ENCODE peak calls at places on chromosomes 7 and 10, in eight cellular contexts. P is GM23248, D is SK-N-SH, F is neural progenitor cell, C is astrocyte, T is PC-9, K is IMR-90, N is hepatocyte. I is an unnamed sample.
A peak's percentile ranks its signal among the peaks of the same experiment; 100 is the strongest.

GRCh38 chr7:107982918-107983389 is 20.0 kb downstream of the LAMB1 start:
- DNase-seq in P (peak; percentile 33), D (no peak), F (no peak), C (peak; percentile 62), T (no peak), K (peak; percentile 57), N (peak; percentile 39), I (no peak)

GRCh38 chr7:85104432-85105205 is 82.2 kb downstream of the SEMA3D start:
- DNase-seq in P (peak; percentile 65), D (no peak), F (no peak), C (no peak), T (no peak), K (peak; percentile 33), N (no peak), I (no peak)

GRCh38 chr10:62019685-62020361 is 118.3 kb downstream of the ARID5B start:
- DNase-seq in P (peak; percentile 74), D (no peak), F (no peak), C (no peak), T (no peak), K (no peak), N (no peak), I (no peak)

GRCh38 chr7:114663502-114663901 is 248.9 kb downstream of the FOXP2 start:
- DNase-seq in P (peak; percentile 42), D (no peak), F (peak; percentile 34), C (peak; percentile 3), T (no peak), K (peak; percentile 34), N (peak; percentile 31), I (no peak)

GRCh38 chr10:43856299-43856698 is 207.6 kb upstream of the ZNF32 start:
- DNase-seq in P (no peak), D (no peak), F (no peak), C (no peak), T (no peak), K (no peak), N (no peak), I (no peak)

GRCh38 chr7:38630720-38631673 is at the start of gene AMPH:
- DNase-seq in P (peak; percentile 80), D (peak; percentile 74), F (peak; percentile 92), C (peak; percentile 51), T (no peak), K (peak; percentile 40), N (peak; percentile 57), I (peak; percentile 92)

GRCh38 chr7:106643189-106643588 is 17.8 kb downstream of the CCDC71L start:
- DNase-seq in P (no peak), D (no peak), F (no peak), C (no peak), T (no peak), K (no peak), N (no peak), I (no peak)

GRCh38 chr7:82443044-82443800 is at the start of gene CACNA2D1:
- DNase-seq in P (peak; percentile 72), D (peak; percentile 86), F (peak; percentile 83), C (no peak), T (no peak), K (no peak), N (peak; percentile 46), I (peak; percentile 54)

GRCh38 chr10:110872145-110872983 is 636 bp downstream of the PDCD4 start:
- DNase-seq in P (peak; percentile 89), D (peak; percentile 86), F (peak; percentile 93), C (peak; percentile 77), T (no peak), K (peak; percentile 81), N (peak; percentile 90), I (peak; percentile 83)

GRCh38 chr7:128833148-128833938 is 3.1 kb downstream of the FLNC start:
- DNase-seq in P (peak; percentile 95), D (peak; percentile 60), F (peak; percentile 69), C (peak; percentile 93), T (no peak), K (peak; percentile 88), N (peak; percentile 71), I (peak; percentile 64)

GRCh38 chr10:30581779-30582380 is 47.7 kb downstream of the LYZL2 start:
- DNase-seq in P (peak; percentile 61), D (peak; percentile 68), F (peak; percentile 52), C (peak; percentile 8), T (no peak), K (peak; percentile 54), N (peak; percentile 51), I (peak; percentile 39)

GRCh38 chr7:32680259-32681173 is 185.2 kb downstream of the AVL9 start:
- DNase-seq in P (peak; percentile 29), D (no peak), F (no peak), C (peak; percentile 86), T (peak; percentile 99), K (peak; percentile 80), N (peak; percentile 12), I (peak; percentile 71)

GRCh38 chr7:10708447-10708846 is 265.2 kb upstream of the PHF14 start:
- DNase-seq in P (no peak), D (peak; percentile 43), F (peak; percentile 78), C (no peak), T (no peak), K (no peak), N (peak; percentile 60), I (peak; percentile 52)

GRCh38 chr7:94183289-94183749 is 179.2 kb upstream of the BET1 start:
- DNase-seq in P (peak; percentile 96), D (no peak), F (peak; percentile 11), C (peak; percentile 100), T (peak; percentile 95), K (peak; percentile 100), N (peak; percentile 72), I (no peak)

GRCh38 chr7:81075150-81075549 is 156.3 kb upstream of the SEMA3C start:
- DNase-seq in P (peak; percentile 53), D (no peak), F (no peak), C (peak; percentile 77), T (peak; percentile 39), K (peak; percentile 52), N (no peak), I (no peak)

GRCh38 chr7:80593869-80594587 is 44.4 kb upstream of the CD36 start:
- DNase-seq in P (peak; percentile 7), D (no peak), F (no peak), C (no peak), T (no peak), K (peak; percentile 5), N (no peak), I (no peak)

GRCh38 chr7:45566386-45566785 is 7.8 kb upstream of the ADCY1 start:
- DNase-seq in P (no peak), D (no peak), F (no peak), C (no peak), T (no peak), K (no peak), N (no peak), I (no peak)

GRCh38 chr10:72308320-72308987 is 34.7 kb downstream of the DDIT4 start:
- DNase-seq in P (peak; percentile 91), D (peak; percentile 78), F (no peak), C (peak; percentile 86), T (peak; percentile 83), K (peak; percentile 85), N (peak; percentile 86), I (no peak)

GRCh38 chr10:101397140-101397539 is 43.2 kb downstream of the BTRC start:
- DNase-seq in P (peak; percentile 72), D (peak; percentile 76), F (peak; percentile 77), C (peak; percentile 32), T (no peak), K (peak; percentile 76), N (peak; percentile 47), I (no peak)

GRCh38 chr10:24240001-24240751 is 31.2 kb downstream of the KIAA1217 start:
- DNase-seq in P (peak; percentile 43), D (peak; percentile 35), F (peak; percentile 59), C (no peak), T (no peak), K (no peak), N (peak; percentile 19), I (no peak)

GRCh38 chr10:24242562-24242961 is 33.6 kb downstream of the KIAA1217 start:
- DNase-seq in P (no peak), D (no peak), F (no peak), C (peak; percentile 38), T (no peak), K (no peak), N (no peak), I (no peak)

GRCh38 chr10:24238527-24239247 is 29.7 kb downstream of the KIAA1217 start:
- DNase-seq in P (no peak), D (no peak), F (no peak), C (no peak), T (peak; percentile 86), K (no peak), N (peak; percentile 65), I (no peak)

GRCh38 chr10:24239289-24239688 is 30.4 kb downstream of the KIAA1217 start:
- DNase-seq in P (no peak), D (no peak), F (no peak), C (no peak), T (no peak), K (no peak), N (no peak), I (no peak)

GRCh38 chr10:24241536-24241935 is 32.6 kb downstream of the KIAA1217 start:
- DNase-seq in P (no peak), D (no peak), F (no peak), C (no peak), T (no peak), K (no peak), N (no peak), I (no peak)
- H3K4me1 ChIP-seq in P (no peaks in the 10 kb centered on the region), D (peaks cover 10% of the 10 kb centered on the region), F (peaks cover 31% of the 10 kb centered on the region), C (no peaks in the 10 kb centered on the region), T (peaks cover 19% of the 10 kb centered on the region), K (no peaks in the 10 kb centered on the region), N (peaks cover 32% of the 10 kb centered on the region), I (peaks cover 17% of the 10 kb centered on the region)

GRCh38 chr10:91296471-91296870 is 76.0 kb downstream of the PCGF5 start:
- DNase-seq in P (peak; percentile 40), D (peak; percentile 42), F (peak; percentile 36), C (no peak), T (peak; percentile 36), K (no peak), N (no peak), I (no peak)
- H3K4me2 ChIP-seq in P (no peak overlapping the region), D (no peak overlapping the region), F (no peak overlapping the region), C (no peak overlapping the region), T (no peak overlapping the region), K (no peak overlapping the region), N (no peak overlapping the region), I (no peak overlapping the region)

GRCh38 chr10:124688366-124688765 is 55.8 kb downstream of the FAM53B start:
- DNase-seq in P (no peak), D (no peak), F (no peak), C (no peak), T (no peak), K (no peak), N (no peak), I (no peak)
- H3K4me1 ChIP-seq in P (no peaks in the 10 kb centered on the region), D (peaks cover 5% of the 10 kb centered on the region), F (peaks cover 21% of the 10 kb centered on the region), C (no peaks in the 10 kb centered on the region), T (no peaks in the 10 kb centered on the region), K (no peaks in the 10 kb centered on the region), N (no peaks in the 10 kb centered on the region), I (no peaks in the 10 kb centered on the region)

DNA sequence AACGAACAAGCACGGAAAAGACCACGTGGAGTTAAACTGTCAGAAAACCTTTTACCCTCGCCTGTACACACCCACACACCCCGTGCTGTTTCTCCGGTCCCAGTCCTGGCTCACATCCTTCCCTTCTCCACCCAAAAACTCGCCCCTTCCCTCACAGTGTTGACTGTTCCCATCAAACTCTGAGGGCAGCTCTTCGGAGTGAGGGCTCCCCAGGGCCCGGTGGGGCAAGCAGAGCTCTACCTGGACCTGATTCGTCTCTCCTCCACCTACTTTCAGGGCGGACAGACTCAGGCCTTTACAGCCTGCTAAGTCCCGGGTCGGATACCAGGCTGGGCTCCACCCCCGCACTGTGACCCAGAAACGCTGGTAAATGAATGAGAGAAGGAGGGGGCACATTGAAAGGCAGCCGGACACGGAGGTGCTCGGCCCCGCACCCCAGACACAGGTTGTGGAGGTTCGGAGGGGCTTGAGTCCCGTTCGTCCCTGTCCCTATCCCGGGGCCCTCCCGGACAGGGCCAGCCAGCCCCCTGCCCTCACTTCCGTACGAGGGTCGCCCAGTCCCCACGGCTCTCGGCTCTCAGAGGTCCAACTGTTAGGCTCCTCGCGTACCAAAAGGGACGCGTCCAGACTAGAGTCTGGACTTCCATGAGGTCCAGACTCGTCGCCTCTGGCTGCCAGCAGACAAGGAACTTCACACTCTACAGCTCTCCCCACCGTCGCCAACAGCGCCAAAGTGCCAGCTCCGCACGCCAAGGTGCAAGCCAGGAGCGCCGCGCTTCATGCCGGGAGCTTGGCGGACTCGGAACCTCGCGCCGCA is 31.7 kb upstream of the ASL start:
- DNase-seq in P (peak; percentile 73), D (no peak), F (peak; percentile 73), C (peak; percentile 20), T (no peak), K (no peak), N (peak; percentile 69), I (peak; percentile 74)
- H3K4me2 ChIP-seq in P (peak overlapping the region; percentile 80), D (no peak overlapping the region), F (peak overlapping the region; percentile 75), C (peak overlapping the region; percentile 87), T (peak overlapping the region; percentile 73), K (no peak overlapping the region), N (peak overlapping the region; percentile 93), I (peak overlapping the region; percentile 40)

I was measured in H9.